ENCODE peak calls at places on chromosomes 1 and 21, in five cellular contexts. One of them, this sample, is unnamed.

GRCh38 chr1:244447024-244447423 is 4.7 kb downstream of the ADSS2 start:
- DNase-seq in fibroblast of mammary gland: no peak
- DNase-seq in cardiac fibroblast: no peak
- DNase-seq in astrocyte: no peak
- DNase-seq in breast epithelium: no peak
- DNase-seq in this sample: no peak

GRCh38 chr1:202207292-202207691 is 13.7 kb downstream of the LGR6 start:
- DNase-seq in fibroblast of mammary gland: peak
- DNase-seq in cardiac fibroblast: peak
- DNase-seq in astrocyte: peak
- DNase-seq in breast epithelium: no peak
- DNase-seq in this sample: peak

GRCh38 chr1:181972256-181972655 is 89.3 kb downstream of the ZNF648 start:
- DNase-seq in fibroblast of mammary gland: no peak
- DNase-seq in cardiac fibroblast: no peak
- DNase-seq in astrocyte: no peak
- DNase-seq in breast epithelium: no peak
- DNase-seq in this sample: no peak

GRCh38 chr1:204230211-204230610 is 16.4 kb upstream of the GOLT1A start:
- DNase-seq in fibroblast of mammary gland: no peak
- DNase-seq in cardiac fibroblast: no peak
- DNase-seq in astrocyte: no peak
- DNase-seq in breast epithelium: no peak
- DNase-seq in this sample: no peak

GRCh38 chr1:175072131-175072941 is 4.7 kb downstream of the TNN start:
- DNase-seq in fibroblast of mammary gland: peak
- DNase-seq in cardiac fibroblast: peak
- DNase-seq in astrocyte: peak
- DNase-seq in breast epithelium: no peak
- DNase-seq in this sample: peak

GRCh38 chr1:159282118-159282517 is 20.0 kb upstream of the FCER1A start:
- DNase-seq in fibroblast of mammary gland: no peak
- DNase-seq in cardiac fibroblast: peak
- DNase-seq in astrocyte: no peak
- DNase-seq in breast epithelium: no peak
- DNase-seq in this sample: peak

GRCh38 chr21:18772876-18773275 is 369.3 kb upstream of the TMPRSS15 start:
- DNase-seq in fibroblast of mammary gland: no peak
- DNase-seq in cardiac fibroblast: no peak
- DNase-seq in astrocyte: no peak
- DNase-seq in breast epithelium: no peak
- DNase-seq in this sample: no peak

GRCh38 chr1:1364266-1364665 is 5.9 kb upstream of the MXRA8 start:
- DNase-seq in fibroblast of mammary gland: no peak
- DNase-seq in cardiac fibroblast: no peak
- DNase-seq in astrocyte: no peak
- DNase-seq in breast epithelium: peak
- DNase-seq in this sample: no peak

GRCh38 chr1:153651771-153652170 is 6.7 kb upstream of the SNAPIN start:
- DNase-seq in fibroblast of mammary gland: no peak
- DNase-seq in cardiac fibroblast: no peak
- DNase-seq in astrocyte: no peak
- DNase-seq in breast epithelium: no peak
- DNase-seq in this sample: no peak

GRCh38 chr1:9588551-9589143 is at the start of gene TMEM201:
- DNase-seq in fibroblast of mammary gland: peak
- DNase-seq in cardiac fibroblast: peak
- DNase-seq in astrocyte: peak
- DNase-seq in breast epithelium: peak
- DNase-seq in this sample: peak

GRCh38 chr1:25700124-25700523 is 83.5 kb downstream of the MAN1C1 start:
- DNase-seq in fibroblast of mammary gland: peak
- DNase-seq in cardiac fibroblast: peak
- DNase-seq in astrocyte: peak
- DNase-seq in breast epithelium: no peak
- DNase-seq in this sample: no peak

GRCh38 chr1:33096358-33097005 is 15.5 kb downstream of the AZIN2 start:
- DNase-seq in fibroblast of mammary gland: no peak
- DNase-seq in cardiac fibroblast: peak
- DNase-seq in astrocyte: peak
- DNase-seq in breast epithelium: no peak
- DNase-seq in this sample: no peak

GRCh38 chr1:33092438-33092837 is 11.5 kb downstream of the AZIN2 start:
- DNase-seq in fibroblast of mammary gland: no peak
- DNase-seq in cardiac fibroblast: no peak
- DNase-seq in astrocyte: no peak
- DNase-seq in breast epithelium: no peak
- DNase-seq in this sample: no peak

GRCh38 chr1:33094971-33095604 is 14.1 kb downstream of the AZIN2 start:
- DNase-seq in fibroblast of mammary gland: peak
- DNase-seq in cardiac fibroblast: peak
- DNase-seq in astrocyte: peak
- DNase-seq in breast epithelium: peak
- DNase-seq in this sample: peak

GRCh38 chr1:33094486-33094885 is 13.5 kb downstream of the AZIN2 start:
- DNase-seq in fibroblast of mammary gland: no peak
- DNase-seq in cardiac fibroblast: no peak
- DNase-seq in astrocyte: no peak
- DNase-seq in breast epithelium: no peak
- DNase-seq in this sample: no peak

GRCh38 chr1:33093004-33093403 is 12.1 kb downstream of the AZIN2 start:
- DNase-seq in fibroblast of mammary gland: no peak
- DNase-seq in cardiac fibroblast: no peak
- DNase-seq in astrocyte: no peak
- DNase-seq in breast epithelium: no peak
- DNase-seq in this sample: no peak
- TF ChIP-seq CTCF in fibroblast of mammary gland: no peak
- TF ChIP-seq CTCF in cardiac fibroblast: no peak
- TF ChIP-seq CTCF in astrocyte: no peak
- TF ChIP-seq CTCF in breast epithelium: no peak
- TF ChIP-seq CTCF in this sample: no peak

GRCh38 chr1:4960336-4960735 is 305.9 kb downstream of the AJAP1 start:
- DNase-seq in fibroblast of mammary gland: no peak
- DNase-seq in cardiac fibroblast: no peak
- DNase-seq in astrocyte: no peak
- DNase-seq in breast epithelium: no peak
- DNase-seq in this sample: no peak

GRCh38 chr1:4959216-4959615 is 304.8 kb downstream of the AJAP1 start:
- DNase-seq in fibroblast of mammary gland: no peak
- DNase-seq in cardiac fibroblast: no peak
- DNase-seq in astrocyte: no peak
- DNase-seq in breast epithelium: peak
- DNase-seq in this sample: no peak

GRCh38 chr1:4957027-4957426 is 302.6 kb downstream of the AJAP1 start:
- DNase-seq in fibroblast of mammary gland: no peak
- DNase-seq in cardiac fibroblast: no peak
- DNase-seq in astrocyte: no peak
- DNase-seq in breast epithelium: no peak
- DNase-seq in this sample: no peak

DNA sequence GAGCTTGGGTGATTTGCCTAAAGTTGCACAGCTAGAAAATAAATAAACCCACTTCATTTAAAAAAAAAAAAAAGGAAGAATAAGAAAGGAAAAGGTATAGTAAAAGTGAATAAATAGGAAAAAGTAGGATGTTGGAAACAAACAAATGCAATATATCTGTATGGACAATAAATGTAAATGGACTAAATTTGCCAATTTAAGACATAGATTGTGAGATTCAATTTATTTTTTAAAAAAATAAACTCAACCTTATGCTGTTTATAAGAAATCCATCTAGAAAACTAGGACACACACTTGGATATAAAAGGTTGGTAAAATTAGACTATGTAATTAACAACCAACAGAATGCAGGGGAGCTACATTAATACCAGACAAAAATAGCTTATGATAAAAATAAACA is 300.0 kb downstream of the AJAP1 start:
- DNase-seq in fibroblast of mammary gland: no peak
- DNase-seq in cardiac fibroblast: no peak
- DNase-seq in astrocyte: no peak
- DNase-seq in breast epithelium: no peak
- DNase-seq in this sample: no peak
- TF ChIP-seq CTCF in fibroblast of mammary gland: no peak
- TF ChIP-seq CTCF in cardiac fibroblast: no peak
- TF ChIP-seq CTCF in astrocyte: no peak
- TF ChIP-seq CTCF in breast epithelium: no peak
- TF ChIP-seq CTCF in this sample: no peak

DNA sequence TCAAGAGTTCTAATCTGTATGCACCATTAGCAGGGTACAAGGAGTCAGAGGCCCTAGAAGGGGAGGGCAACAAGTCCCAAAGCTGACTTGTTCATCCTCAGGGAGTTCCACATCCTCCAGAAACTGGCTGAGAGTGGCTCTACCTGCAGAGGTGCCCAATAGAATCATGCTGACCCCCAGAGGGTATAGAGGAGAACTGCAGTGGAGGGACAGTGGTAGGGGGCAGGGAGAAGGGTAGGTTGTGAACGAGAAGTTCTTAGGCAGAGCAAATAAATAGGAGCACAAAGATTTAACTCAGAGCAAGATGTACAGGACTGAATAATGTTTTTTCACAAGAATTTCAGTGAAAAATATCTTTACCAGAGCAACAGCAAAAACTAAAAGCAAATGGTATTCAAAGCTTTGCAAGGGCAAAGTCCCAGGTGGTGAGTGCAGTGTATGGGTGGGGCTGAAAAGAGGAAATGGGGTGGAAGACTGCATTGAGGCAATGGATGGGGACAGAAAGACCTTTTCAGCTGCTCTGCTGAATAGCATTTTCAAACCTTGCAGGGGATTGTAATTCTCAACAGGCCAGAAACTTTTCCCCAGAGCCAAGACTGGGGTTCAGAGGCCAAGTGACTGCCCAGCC is 3.1 kb downstream of the FCRL2 start:
- DNase-seq in fibroblast of mammary gland: no peak
- DNase-seq in cardiac fibroblast: no peak
- DNase-seq in astrocyte: no peak
- DNase-seq in breast epithelium: no peak
- DNase-seq in this sample: peak
- TF ChIP-seq CTCF in fibroblast of mammary gland: no peak
- TF ChIP-seq CTCF in cardiac fibroblast: no peak
- TF ChIP-seq CTCF in astrocyte: no peak
- TF ChIP-seq CTCF in breast epithelium: no peak
- TF ChIP-seq CTCF in this sample: no peak

DNA sequence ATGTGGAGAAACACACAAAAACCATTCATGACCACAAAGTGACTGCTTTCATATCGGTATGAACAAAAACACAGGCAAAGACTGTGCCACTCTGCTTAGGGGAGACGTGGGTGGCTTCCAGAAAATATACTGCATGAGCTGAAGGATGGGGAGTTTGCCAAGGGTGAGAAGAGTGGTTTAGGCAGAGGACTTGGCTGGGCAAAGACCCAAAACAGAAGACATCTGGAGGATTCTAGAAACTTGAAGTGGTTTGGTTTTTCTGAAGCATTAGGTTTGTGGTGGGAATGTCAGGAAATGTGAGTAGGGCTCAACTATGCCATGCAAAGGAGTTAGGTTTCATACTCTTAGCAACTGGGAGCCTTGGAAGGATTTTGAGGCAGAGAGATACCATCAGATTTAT is 26.6 kb upstream of the DNM3 start:
- DNase-seq in fibroblast of mammary gland: peak
- DNase-seq in cardiac fibroblast: peak
- DNase-seq in astrocyte: peak
- DNase-seq in breast epithelium: no peak
- DNase-seq in this sample: peak
- TF ChIP-seq CTCF in fibroblast of mammary gland: no peak
- TF ChIP-seq CTCF in cardiac fibroblast: no peak
- TF ChIP-seq CTCF in astrocyte: no peak
- TF ChIP-seq CTCF in breast epithelium: no peak
- TF ChIP-seq CTCF in this sample: no peak

DNA sequence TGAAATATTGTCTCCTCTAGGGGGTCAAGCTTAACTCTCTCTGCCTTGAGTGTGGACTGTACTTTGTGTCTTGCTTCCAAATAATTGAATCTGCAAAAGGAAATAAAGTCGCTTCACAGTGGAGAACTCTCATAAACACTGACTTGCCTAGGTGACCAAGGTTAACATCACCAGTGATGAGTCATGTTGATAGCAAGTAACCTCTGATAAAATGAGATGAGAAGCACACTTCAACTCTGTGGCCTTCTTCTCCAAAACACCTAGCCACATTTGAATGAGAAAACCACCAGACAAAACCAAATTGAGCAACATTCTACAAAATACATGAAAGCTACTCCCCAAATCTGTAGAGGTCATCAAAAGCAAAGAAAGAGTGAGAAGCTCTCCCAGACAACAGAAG is 37.6 kb downstream of the PDE4B start:
- DNase-seq in fibroblast of mammary gland: no peak
- DNase-seq in cardiac fibroblast: no peak
- DNase-seq in astrocyte: no peak
- DNase-seq in breast epithelium: no peak
- DNase-seq in this sample: no peak
- TF ChIP-seq CTCF in fibroblast of mammary gland: no peak
- TF ChIP-seq CTCF in cardiac fibroblast: no peak
- TF ChIP-seq CTCF in astrocyte: no peak
- TF ChIP-seq CTCF in breast epithelium: no peak
- TF ChIP-seq CTCF in this sample: no peak

DNA sequence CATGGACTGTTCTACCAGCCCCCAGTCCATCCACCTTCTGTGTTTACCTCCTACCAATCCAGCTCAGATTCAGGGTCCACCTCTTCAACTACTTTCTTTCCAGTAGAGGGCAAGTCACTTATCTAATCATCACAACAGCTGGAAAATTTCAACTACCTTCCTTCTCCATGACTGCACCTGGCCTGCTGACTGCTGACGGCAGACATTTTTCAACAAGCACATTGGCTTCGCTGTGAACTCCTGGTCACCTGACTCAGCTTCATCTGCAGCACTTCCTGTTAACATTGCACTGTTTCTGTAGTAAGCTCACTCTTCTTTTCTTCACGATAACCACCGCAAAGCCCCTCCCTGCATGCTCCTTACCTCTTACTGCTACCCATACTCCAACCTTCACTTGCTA is 405.7 kb downstream of the NTNG1 start:
- DNase-seq in fibroblast of mammary gland: no peak
- DNase-seq in cardiac fibroblast: no peak
- DNase-seq in astrocyte: no peak
- DNase-seq in breast epithelium: no peak
- DNase-seq in this sample: no peak
- TF ChIP-seq CTCF in fibroblast of mammary gland: no peak
- TF ChIP-seq CTCF in cardiac fibroblast: no peak
- TF ChIP-seq CTCF in astrocyte: no peak
- TF ChIP-seq CTCF in breast epithelium: no peak
- TF ChIP-seq CTCF in this sample: no peak

GRCh38 chr1:16151200-16151708 is 4.6 kb downstream of the EPHA2 start:
- DNase-seq in fibroblast of mammary gland: no peak
- DNase-seq in cardiac fibroblast: no peak
- DNase-seq in astrocyte: no peak
- DNase-seq in breast epithelium: no peak
- DNase-seq in this sample: peak
- TF ChIP-seq CTCF in fibroblast of mammary gland: no peak
- TF ChIP-seq CTCF in cardiac fibroblast: no peak
- TF ChIP-seq CTCF in astrocyte: no peak
- TF ChIP-seq CTCF in breast epithelium: no peak
- TF ChIP-seq CTCF in this sample: no peak

GRCh38 chr21:33487996-33488395 is 3.5 kb downstream of the DNAJC28 start:
- DNase-seq in fibroblast of mammary gland: no peak
- DNase-seq in cardiac fibroblast: no peak
- DNase-seq in astrocyte: no peak
- DNase-seq in breast epithelium: no peak
- DNase-seq in this sample: no peak
- TF ChIP-seq CTCF in fibroblast of mammary gland: no peak
- TF ChIP-seq CTCF in cardiac fibroblast: no peak
- TF ChIP-seq CTCF in astrocyte: no peak
- TF ChIP-seq CTCF in breast epithelium: no peak
- TF ChIP-seq CTCF in this sample: no peak